ENCODE peak calls at places on chromosomes 3 and 15, in seven cellular contexts. H is RWPE2, B is HCT116, E is AG04450, V is A549, X is lower lobe of right lung, A is neural crest cell. K is an unnamed sample.

GRCh38 chr15:49858076-49858475 is 237.2 kb downstream of the DTWD1 start:
- DNase-seq in H (no peak), B (no peak), E (no peak), V (no peak), X (no peak), A (no peak), K (no peak)

GRCh38 chr3:12340506-12340905 is 51.6 kb downstream of the PPARG start:
- DNase-seq in H (no peak), B (no peak), E (no peak), V (no peak), X (no peak), A (no peak), K (no peak)

GRCh38 chr15:52102468-52102867 is 10.1 kb downstream of the BCL2L10 start:
- DNase-seq in H (no peak), B (no peak), E (peak), V (peak), X (no peak), A (no peak), K (no peak)

GRCh38 chr3:28726840-28727239 is 378.2 kb upstream of the AZI2 start:
- DNase-seq in H (no peak), B (peak), E (no peak), V (peak), X (peak), A (peak), K (no peak)

GRCh38 chr15:65094294-65094995 is 17.9 kb downstream of the KBTBD13 start:
- DNase-seq in H (peak), B (no peak), E (no peak), V (no peak), X (no peak), A (no peak), K (no peak)

GRCh38 chr3:61564405-61565059 is 3.2 kb downstream of the PTPRG start:
- DNase-seq in H (no peak), B (no peak), E (peak), V (no peak), X (peak), A (peak), K (peak)

GRCh38 chr3:105845488-105845887 is 23.3 kb downstream of the CBLB start:
- DNase-seq in H (no peak), B (no peak), E (no peak), V (no peak), X (no peak), A (no peak), K (no peak)

GRCh38 chr3:15205934-15206661 is at the start of gene CAPN7:
- DNase-seq in H (peak), B (peak), E (peak), V (peak), X (peak), A (peak), K (peak)

GRCh38 chr3:122890077-122890484 is 95.2 kb downstream of the SLC49A4 start:
- DNase-seq in H (no peak), B (no peak), E (peak), V (no peak), X (no peak), A (no peak), K (no peak)

GRCh38 chr3:46717447-46718231 is at the start of gene PRSS50:
- DNase-seq in H (no peak), B (no peak), E (no peak), V (no peak), X (no peak), A (no peak), K (no peak)

GRCh38 chr3:7518471-7518870 is 657.6 kb downstream of the GRM7 start:
- DNase-seq in H (no peak), B (no peak), E (no peak), V (no peak), X (no peak), A (no peak), K (no peak)

GRCh38 chr3:132464066-132464465 is 46.8 kb downstream of the DNAJC13 start:
- DNase-seq in H (no peak), B (no peak), E (no peak), V (no peak), X (no peak), A (no peak), K (no peak)

GRCh38 chr3:152331018-152331541 is 62.4 kb downstream of the MBNL1 start:
- DNase-seq in H (no peak), B (peak), E (no peak), V (peak), X (no peak), A (no peak), K (no peak)

GRCh38 chr15:96255599-96255998 is 74.9 kb upstream of the NR2F2 start:
- DNase-seq in H (no peak), B (no peak), E (no peak), V (no peak), X (no peak), A (no peak), K (no peak)

GRCh38 chr3:125043599-125044151 is 12.1 kb downstream of the HEG1 start:
- DNase-seq in H (no peak), B (no peak), E (no peak), V (no peak), X (no peak), A (no peak), K (no peak)

GRCh38 chr3:115040673-115041286 is 106.3 kb downstream of the ZBTB20 start:
- DNase-seq in H (no peak), B (peak), E (peak), V (peak), X (no peak), A (peak), K (no peak)

GRCh38 chr3:97510795-97511194 is 253.8 kb upstream of the ARL6 start:
- DNase-seq in H (no peak), B (no peak), E (no peak), V (no peak), X (no peak), A (no peak), K (no peak)

GRCh38 chr15:67133026-67133425 is 67.6 kb downstream of the SMAD3 start:
- DNase-seq in H (no peak), B (no peak), E (no peak), V (no peak), X (no peak), A (no peak), K (no peak)

GRCh38 chr15:67130166-67130565 is 64.8 kb downstream of the SMAD3 start:
- DNase-seq in H (no peak), B (no peak), E (no peak), V (no peak), X (no peak), A (no peak), K (no peak)

GRCh38 chr15:67130673-67131601 is 65.5 kb downstream of the SMAD3 start:
- DNase-seq in H (no peak), B (no peak), E (no peak), V (no peak), X (no peak), A (no peak), K (no peak)

GRCh38 chr15:67133738-67134576 is 68.6 kb downstream of the SMAD3 start:
- DNase-seq in H (no peak), B (no peak), E (no peak), V (peak), X (no peak), A (no peak), K (no peak)

DNA sequence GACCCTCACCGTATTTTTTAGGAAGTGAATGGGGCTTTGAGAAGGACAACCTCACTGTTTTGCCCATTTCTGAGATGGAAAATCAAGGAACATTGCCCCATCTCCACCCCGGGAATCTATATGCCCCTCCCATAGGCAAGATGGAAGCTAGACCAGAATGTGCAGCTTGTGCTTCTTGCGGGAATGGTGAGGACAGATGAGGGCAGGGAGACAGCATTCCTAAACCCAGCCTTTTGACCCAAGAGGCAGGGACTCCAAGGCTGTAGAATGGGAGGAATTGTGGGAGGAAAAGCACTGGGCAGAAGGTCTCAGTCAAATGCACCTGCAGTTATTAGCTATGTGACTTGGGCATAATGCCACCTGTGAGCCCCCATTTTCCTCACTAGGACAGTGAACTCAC is 66.9 kb downstream of the SMAD3 start:
- DNase-seq in H (no peak), B (no peak), E (no peak), V (no peak), X (no peak), A (no peak), K (no peak)
- TF ChIP-seq CTCF in H (no peak), B (no peak), E (no peak), V (no peak), X (no peak), A (no peak), K (no peak)

GRCh38 chr3:148727242-148727641 is 29.5 kb downstream of the AGTR1 start:
- DNase-seq in H (no peak), B (peak), E (no peak), V (peak), X (no peak), A (peak), K (no peak)
- TF ChIP-seq CTCF in H (peak), B (peak), E (peak), V (peak), X (peak), A (peak), K (peak)

DNA sequence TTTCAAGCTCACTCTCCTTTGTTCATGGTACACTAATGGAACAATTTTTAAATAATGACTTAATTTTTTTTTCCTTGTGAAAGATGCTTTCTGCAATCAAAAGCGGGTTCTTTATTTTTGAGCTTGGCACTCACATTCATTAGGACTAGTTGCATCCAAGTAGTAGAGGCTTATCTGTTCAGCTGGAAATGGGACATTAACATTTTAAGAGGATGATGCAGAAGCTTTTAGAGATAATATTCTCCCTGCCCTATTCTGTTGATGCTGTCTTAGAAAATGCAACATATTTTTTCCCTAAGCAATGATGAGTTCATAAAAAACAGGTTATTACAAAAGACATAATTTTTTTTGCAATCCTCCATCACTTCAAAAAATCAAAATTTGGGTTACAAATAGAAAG is 900.6 kb downstream of the NTRK3 start:
- DNase-seq in H (no peak), B (no peak), E (no peak), V (no peak), X (no peak), A (no peak), K (no peak)
- TF ChIP-seq CTCF in H (no peak), B (no peak), E (no peak), V (no peak), X (no peak), A (no peak), K (no peak)

GRCh38 chr3:134427400-134428111 is 53.3 kb upstream of the AMOTL2 start:
- DNase-seq in H (peak), B (peak), E (peak), V (peak), X (no peak), A (no peak), K (no peak)
- TF ChIP-seq CTCF in H (no peak), B (no peak), E (peak), V (no peak), X (no peak), A (no peak), K (no peak)

GRCh38 chr15:54808321-54808720 is 388.4 kb downstream of the RSL24D1 start:
- DNase-seq in H (no peak), B (no peak), E (no peak), V (no peak), X (no peak), A (no peak), K (no peak)

GRCh38 chr15:54803987-54804386 is 392.8 kb downstream of the RSL24D1 start:
- DNase-seq in H (no peak), B (no peak), E (no peak), V (no peak), X (no peak), A (no peak), K (no peak)

GRCh38 chr15:54803139-54803808 is 393.5 kb downstream of the RSL24D1 start:
- DNase-seq in H (no peak), B (no peak), E (no peak), V (peak), X (no peak), A (no peak), K (no peak)
- TF ChIP-seq CTCF in H (no peak), B (no peak), E (no peak), V (no peak), X (no peak), A (no peak), K (no peak)

GRCh38 chr15:81752974-81753373 is 292.8 kb downstream of the MEX3B start:
- DNase-seq in H (no peak), B (peak), E (no peak), V (no peak), X (no peak), A (no peak), K (no peak)
- TF ChIP-seq CTCF in H (no peak), B (no peak), E (peak), V (no peak), X (no peak), A (peak), K (no peak)

GRCh38 chr15:58448331-58448730 is 16.5 kb downstream of the LIPC start:
- DNase-seq in H (no peak), B (no peak), E (no peak), V (no peak), X (no peak), A (no peak), K (no peak)

GRCh38 chr15:58446521-58446920 is 14.7 kb downstream of the LIPC start:
- DNase-seq in H (no peak), B (no peak), E (no peak), V (no peak), X (no peak), A (no peak), K (no peak)

GRCh38 chr15:58448906-58449305 is 17.1 kb downstream of the LIPC start:
- DNase-seq in H (no peak), B (no peak), E (no peak), V (no peak), X (no peak), A (no peak), K (no peak)

GRCh38 chr15:58445861-58446260 is 14.1 kb downstream of the LIPC start:
- DNase-seq in H (no peak), B (no peak), E (no peak), V (no peak), X (no peak), A (no peak), K (no peak)

GRCh38 chr15:58447244-58448010 is 15.6 kb downstream of the LIPC start:
- DNase-seq in H (no peak), B (no peak), E (no peak), V (no peak), X (no peak), A (no peak), K (no peak)
- TF ChIP-seq CTCF in H (no peak), B (no peak), E (no peak), V (no peak), X (no peak), A (no peak), K (no peak)

K was measured in mesothelial cell of epicardium.